ENCODE peak calls at places on chromosomes 16 and 17, in six cellular contexts. One of them, this sample, is unnamed.

GRCh38 chr17:50057521-50057991 is 1.6 kb downstream of the ITGA3 start:
- DNase-seq in GM12878: no peak
- DNase-seq in A549: no peak
- DNase-seq in K562: no peak
- DNase-seq in IMR-90: no peak
- DNase-seq in SK-N-SH: no peak
- DNase-seq in this sample: no peak

GRCh38 chr17:15346196-15346595 is 4.8 kb upstream of the TEKT3 start:
- DNase-seq in GM12878: no peak
- DNase-seq in A549: no peak
- DNase-seq in K562: no peak
- DNase-seq in IMR-90: no peak
- DNase-seq in SK-N-SH: no peak
- DNase-seq in this sample: no peak

GRCh38 chr16:81879625-81880024 is 100.5 kb downstream of the PLCG2 start:
- DNase-seq in GM12878: no peak
- DNase-seq in A549: no peak
- DNase-seq in K562: peak
- DNase-seq in IMR-90: no peak
- DNase-seq in SK-N-SH: no peak
- DNase-seq in this sample: no peak

GRCh38 chr16:51538707-51539604 is 387.9 kb upstream of the SALL1 start:
- DNase-seq in GM12878: no peak
- DNase-seq in A549: peak
- DNase-seq in K562: no peak
- DNase-seq in IMR-90: peak
- DNase-seq in SK-N-SH: peak
- DNase-seq in this sample: peak

GRCh38 chr17:44314869-44315661 is 6.7 kb downstream of the RUNDC3A start:
- DNase-seq in GM12878: no peak
- DNase-seq in A549: peak
- DNase-seq in K562: peak
- DNase-seq in IMR-90: no peak
- DNase-seq in SK-N-SH: peak
- DNase-seq in this sample: no peak

GRCh38 chr17:16150251-16150859 is 65.0 kb downstream of the NCOR1 start:
- DNase-seq in GM12878: no peak
- DNase-seq in A549: peak
- DNase-seq in K562: no peak
- DNase-seq in IMR-90: peak
- DNase-seq in SK-N-SH: no peak
- DNase-seq in this sample: no peak

GRCh38 chr17:64156670-64157069 is 26.7 kb upstream of the ERN1 start:
- DNase-seq in GM12878: no peak
- DNase-seq in A549: no peak
- DNase-seq in K562: no peak
- DNase-seq in IMR-90: no peak
- DNase-seq in SK-N-SH: no peak
- DNase-seq in this sample: no peak

GRCh38 chr16:16120044-16120381 is 103.3 kb downstream of the ABCC6 start:
- DNase-seq in GM12878: no peak
- DNase-seq in A549: no peak
- DNase-seq in K562: no peak
- DNase-seq in IMR-90: no peak
- DNase-seq in SK-N-SH: no peak
- DNase-seq in this sample: no peak

GRCh38 chr16:20610192-20610891 is 34.2 kb upstream of the ACSM2B start:
- DNase-seq in GM12878: no peak
- DNase-seq in A549: no peak
- DNase-seq in K562: no peak
- DNase-seq in IMR-90: no peak
- DNase-seq in SK-N-SH: no peak
- DNase-seq in this sample: peak

GRCh38 chr16:974606-975312 is 4.0 kb upstream of the LMF1 start:
- DNase-seq in GM12878: no peak
- DNase-seq in A549: no peak
- DNase-seq in K562: no peak
- DNase-seq in IMR-90: no peak
- DNase-seq in SK-N-SH: peak
- DNase-seq in this sample: no peak

DNA sequence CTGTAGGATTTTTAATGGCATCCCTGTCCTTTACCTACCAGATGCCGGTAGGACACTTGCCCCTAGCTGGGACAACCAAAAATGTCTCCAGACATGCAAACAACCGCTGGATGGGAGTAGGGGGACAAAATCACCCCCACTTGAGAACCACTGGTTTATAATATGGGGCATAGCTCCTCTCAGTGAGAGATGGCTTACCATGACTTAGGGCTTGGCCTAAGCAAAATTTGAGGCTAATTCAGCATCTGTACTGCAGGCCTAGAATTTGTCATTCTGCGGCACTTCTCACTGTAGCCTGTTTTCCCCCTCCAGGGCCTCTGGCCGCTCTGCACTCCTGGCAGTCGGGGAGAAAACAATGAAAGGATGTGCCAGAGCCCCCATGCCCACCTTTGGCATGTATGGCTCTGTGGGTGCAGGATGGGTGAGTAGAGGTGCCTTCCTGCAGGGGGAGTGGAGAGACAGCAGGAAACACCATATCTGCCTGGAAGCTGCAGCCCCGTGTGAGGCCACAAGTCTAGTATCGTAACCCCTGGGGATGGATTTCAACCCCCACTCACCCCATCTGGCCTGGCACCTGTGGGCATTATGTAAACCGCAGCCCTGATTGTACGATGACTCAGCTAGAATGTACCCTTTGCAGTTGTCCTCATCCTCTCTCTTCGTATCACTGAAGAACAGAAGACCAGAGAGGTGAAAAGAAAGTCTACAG is 268.1 kb downstream of the SOX9 start:
- DNase-seq in GM12878: peak
- DNase-seq in A549: peak
- DNase-seq in K562: no peak
- DNase-seq in IMR-90: no peak
- DNase-seq in SK-N-SH: no peak
- DNase-seq in this sample: no peak
- TF ChIP-seq RFX5 in GM12878: no peak
- TF ChIP-seq RFX5 in A549: peak
- TF ChIP-seq RFX5 in K562: no peak
- TF ChIP-seq RFX5 in IMR-90: no peak
- TF ChIP-seq RFX5 in SK-N-SH: no peak
- TF ChIP-seq RFX5 in this sample: no peak

GRCh38 chr16:84380405-84380804 is 12.1 kb downstream of the ATP2C2 start:
- DNase-seq in GM12878: peak
- DNase-seq in A549: no peak
- DNase-seq in K562: no peak
- DNase-seq in IMR-90: no peak
- DNase-seq in SK-N-SH: no peak
- DNase-seq in this sample: no peak
- TF ChIP-seq RFX5 in GM12878: no peak
- TF ChIP-seq RFX5 in A549: no peak
- TF ChIP-seq RFX5 in K562: no peak
- TF ChIP-seq RFX5 in IMR-90: no peak
- TF ChIP-seq RFX5 in SK-N-SH: no peak
- TF ChIP-seq RFX5 in this sample: no peak

DNA sequence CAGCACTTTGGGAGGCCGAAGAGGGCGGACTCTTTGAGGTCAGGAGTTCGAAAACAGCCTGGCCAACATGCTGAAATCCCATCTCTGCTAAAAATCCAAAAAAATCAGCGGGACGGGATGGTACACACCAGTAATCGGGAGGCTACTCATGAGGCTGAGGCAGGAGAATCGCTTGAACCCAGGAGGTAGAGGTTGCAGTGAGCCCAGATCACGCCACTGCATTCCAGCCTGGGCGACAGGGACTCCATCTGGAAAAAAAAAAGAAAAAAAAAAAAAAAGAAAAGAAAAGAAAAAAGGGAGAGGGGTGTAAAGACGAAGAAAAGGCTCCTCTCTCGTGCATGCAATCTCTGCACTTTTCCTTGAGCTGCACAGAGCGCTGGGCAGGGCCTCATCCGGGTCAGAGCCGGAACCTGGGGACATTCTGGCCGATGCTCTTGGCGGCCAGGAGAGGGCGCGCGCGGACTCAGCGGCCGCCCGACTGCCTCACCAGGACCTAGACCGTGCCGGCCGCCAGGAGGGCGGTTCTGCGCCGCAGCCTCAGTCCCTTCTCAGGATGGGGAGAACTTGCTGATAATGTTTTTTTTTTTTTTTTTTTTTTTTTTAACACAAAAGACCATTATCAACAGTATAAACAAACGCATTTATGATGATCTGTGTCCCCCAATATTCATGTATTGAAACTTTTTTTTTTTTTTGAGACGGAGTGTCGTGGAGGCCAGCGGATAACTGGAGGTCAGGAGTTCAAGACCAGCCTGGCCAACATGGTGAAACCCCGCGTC is 8.2 kb upstream of the FLYWCH2 start:
- DNase-seq in GM12878: peak
- DNase-seq in A549: peak
- DNase-seq in K562: peak
- DNase-seq in IMR-90: peak
- DNase-seq in SK-N-SH: peak
- DNase-seq in this sample: peak
- TF ChIP-seq RFX5 in GM12878: no peak
- TF ChIP-seq RFX5 in A549: peak
- TF ChIP-seq RFX5 in K562: no peak
- TF ChIP-seq RFX5 in IMR-90: no peak
- TF ChIP-seq RFX5 in SK-N-SH: no peak
- TF ChIP-seq RFX5 in this sample: no peak

GRCh38 chr16:83344014-83344413 is 463.8 kb upstream of the HSBP1 start:
- DNase-seq in GM12878: no peak
- DNase-seq in A549: no peak
- DNase-seq in K562: no peak
- DNase-seq in IMR-90: peak
- DNase-seq in SK-N-SH: no peak
- DNase-seq in this sample: no peak
- TF ChIP-seq RFX5 in GM12878: no peak
- TF ChIP-seq RFX5 in A549: no peak
- TF ChIP-seq RFX5 in K562: no peak
- TF ChIP-seq RFX5 in IMR-90: no peak
- TF ChIP-seq RFX5 in SK-N-SH: no peak
- TF ChIP-seq RFX5 in this sample: no peak

GRCh38 chr17:82110298-82110697 is 12.3 kb upstream of the FASN start:
- DNase-seq in GM12878: no peak
- DNase-seq in A549: peak
- DNase-seq in K562: no peak
- DNase-seq in IMR-90: no peak
- DNase-seq in SK-N-SH: no peak
- DNase-seq in this sample: peak
- TF ChIP-seq RFX5 in GM12878: no peak
- TF ChIP-seq RFX5 in A549: no peak
- TF ChIP-seq RFX5 in K562: no peak
- TF ChIP-seq RFX5 in IMR-90: no peak
- TF ChIP-seq RFX5 in SK-N-SH: no peak
- TF ChIP-seq RFX5 in this sample: no peak

GRCh38 chr16:69939821-69940585 is 11.1 kb upstream of the CLEC18A start:
- DNase-seq in GM12878: no peak
- DNase-seq in A549: no peak
- DNase-seq in K562: no peak
- DNase-seq in IMR-90: no peak
- DNase-seq in SK-N-SH: no peak
- DNase-seq in this sample: no peak

GRCh38 chr16:69942627-69943170 is 8.4 kb upstream of the CLEC18A start:
- DNase-seq in GM12878: no peak
- DNase-seq in A549: no peak
- DNase-seq in K562: no peak
- DNase-seq in IMR-90: no peak
- DNase-seq in SK-N-SH: no peak
- DNase-seq in this sample: no peak

GRCh38 chr16:69941251-69942098 is 9.7 kb upstream of the CLEC18A start:
- DNase-seq in GM12878: no peak
- DNase-seq in A549: no peak
- DNase-seq in K562: no peak
- DNase-seq in IMR-90: no peak
- DNase-seq in SK-N-SH: no peak
- DNase-seq in this sample: no peak

GRCh38 chr16:69940676-69941075 is 10.5 kb upstream of the CLEC18A start:
- DNase-seq in GM12878: no peak
- DNase-seq in A549: no peak
- DNase-seq in K562: no peak
- DNase-seq in IMR-90: no peak
- DNase-seq in SK-N-SH: no peak
- DNase-seq in this sample: no peak

DNA sequence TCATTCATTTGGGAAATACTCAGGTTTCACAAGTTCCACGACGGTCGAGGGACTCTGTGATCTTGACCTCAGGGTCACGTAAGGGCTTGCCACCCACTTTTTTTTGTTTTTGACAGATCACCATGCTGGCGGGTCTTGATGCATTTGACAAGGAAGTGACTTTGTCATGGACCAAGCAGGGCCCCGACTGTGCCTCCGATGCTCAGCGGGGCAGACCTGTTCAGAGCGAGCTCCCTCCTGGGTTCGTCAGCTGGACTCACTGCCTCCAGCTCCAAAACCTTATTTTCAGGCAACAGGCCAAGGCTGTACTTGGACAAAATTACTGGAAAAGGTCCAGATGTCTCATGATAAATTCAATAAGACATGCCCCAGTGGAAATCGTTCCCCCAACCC is 9.0 kb upstream of the CLEC18A start:
- DNase-seq in GM12878: no peak
- DNase-seq in A549: no peak
- DNase-seq in K562: no peak
- DNase-seq in IMR-90: no peak
- DNase-seq in SK-N-SH: no peak
- DNase-seq in this sample: no peak
- TF ChIP-seq RFX5 in GM12878: no peak
- TF ChIP-seq RFX5 in A549: no peak
- TF ChIP-seq RFX5 in K562: no peak
- TF ChIP-seq RFX5 in IMR-90: no peak
- TF ChIP-seq RFX5 in SK-N-SH: no peak
- TF ChIP-seq RFX5 in this sample: no peak

This sample was measured in HepG2.